ENCODE peak calls at places on chromosomes 3 and 15, in four cellular contexts. W, Z, L and D are unnamed samples.

GRCh38 chr3:2097641-2098191 is 950 bp upstream of the CNTN4 start:
- DNase-seq in Z (peak), L (no peak), W (peak), D (no peak)

GRCh38 chr3:136979684-136980083 is 21.9 kb downstream of the IL20RB start:
- DNase-seq in L (peak), W (no peak), Z (no peak), D (no peak)

GRCh38 chr3:138948371-138949001 is 1.5 kb downstream of the FOXL2NB start:
- DNase-seq in L (no peak), W (no peak), Z (peak), D (no peak)

GRCh38 chr3:42605550-42606173 is 5.2 kb downstream of the NKTR start:
- DNase-seq in Z (no peak), W (no peak), L (peak), D (no peak)

GRCh38 chr3:16319307-16319706 is 54.3 kb downstream of the OXNAD1 start:
- DNase-seq in W (no peak), Z (peak), L (no peak), D (peak)

GRCh38 chr3:58026598-58026997 is 18.4 kb downstream of the FLNB start:
- DNase-seq in Z (no peak), W (no peak), L (peak), D (no peak)

GRCh38 chr3:99648091-99648490 is 9.7 kb downstream of the COL8A1 start:
- DNase-seq in W (peak), Z (no peak), L (peak), D (no peak)

GRCh38 chr3:112333386-112334334 is 704 bp downstream of the CD200 start:
- DNase-seq in L (no peak), W (peak), Z (peak), D (no peak)

GRCh38 chr3:157163554-157163953 is 3.6 kb upstream of the CCNL1 start:
- DNase-seq in L (no peak), Z (no peak), W (no peak), D (no peak)

GRCh38 chr15:78633348-78633747 is 7.7 kb downstream of the CHRNB4 start:
- DNase-seq in Z (no peak), L (no peak), W (no peak), D (no peak)

GRCh38 chr3:52873433-52874159 is 23.8 kb downstream of the STIMATE start:
- DNase-seq in L (peak), W (no peak), Z (peak), D (no peak)

GRCh38 chr15:57607570-57608000 is 15.9 kb downstream of the MYZAP start:
- DNase-seq in L (peak), W (peak), Z (no peak), D (no peak)

GRCh38 chr3:124878561-124879394 is 8.4 kb downstream of the ITGB5 start:
- DNase-seq in L (peak), W (peak), Z (no peak), D (no peak)

GRCh38 chr3:12370758-12371157 is 81.9 kb downstream of the PPARG start:
- DNase-seq in L (peak), Z (peak), W (peak), D (no peak)

GRCh38 chr3:189806171-189806951 is 175.2 kb downstream of the TP63 start:
- DNase-seq in Z (peak), W (no peak), L (no peak), D (no peak)

GRCh38 chr3:42497009-42497731 is 5.3 kb upstream of the VIPR1 start:
- DNase-seq in Z (peak), L (no peak), W (peak), D (no peak)

GRCh38 chr3:136114421-136114820 is 81.7 kb downstream of the MSL2 start:
- DNase-seq in L (no peak), Z (no peak), W (no peak), D (no peak)

GRCh38 chr3:30475038-30475808 is 131.2 kb upstream of the TGFBR2 start:
- DNase-seq in W (no peak), L (no peak), Z (no peak), D (no peak)

GRCh38 chr3:79258479-79258878 is 509.3 kb downstream of the ROBO1 start:
- DNase-seq in Z (no peak), W (no peak), L (peak), D (no peak)

GRCh38 chr15:26623071-26623470 is 149.8 kb downstream of the GABRB3 start:
- DNase-seq in W (no peak), Z (no peak), L (no peak), D (no peak)

GRCh38 chr15:90036806-90037509 is 35.8 kb downstream of the ZNF710 start:
- DNase-seq in Z (no peak), L (no peak), W (no peak), D (no peak)

GRCh38 chr15:84789762-84790161 is 27.4 kb upstream of the ALPK3 start:
- DNase-seq in Z (no peak), L (no peak), W (no peak), D (no peak)

DNA sequence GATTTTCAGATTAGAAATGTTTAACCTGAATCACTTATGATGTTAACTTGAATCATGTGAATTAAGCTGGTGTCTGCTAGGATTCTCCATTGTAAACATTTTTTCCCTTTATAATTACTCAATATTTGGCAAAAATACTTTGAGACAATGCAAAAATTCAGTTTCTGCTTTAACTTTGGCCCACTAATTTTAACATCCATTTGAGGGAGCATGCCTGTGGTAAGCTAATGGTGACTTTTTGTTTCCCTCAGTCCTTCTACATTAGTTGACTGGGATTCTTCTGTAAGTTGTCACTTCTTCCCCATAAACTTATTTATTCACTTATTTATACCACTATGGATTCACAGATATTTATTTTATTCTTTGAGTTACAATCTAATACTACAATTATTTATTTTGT is 59.3 kb downstream of the PIK3R4 start:
- DNase-seq in Z (no peak), W (no peak), L (peak), D (no peak)
- TF ChIP-seq EZH2phosphoT487 in Z (no peak), W (no peak), L (no peak), D (no peak)

DNA sequence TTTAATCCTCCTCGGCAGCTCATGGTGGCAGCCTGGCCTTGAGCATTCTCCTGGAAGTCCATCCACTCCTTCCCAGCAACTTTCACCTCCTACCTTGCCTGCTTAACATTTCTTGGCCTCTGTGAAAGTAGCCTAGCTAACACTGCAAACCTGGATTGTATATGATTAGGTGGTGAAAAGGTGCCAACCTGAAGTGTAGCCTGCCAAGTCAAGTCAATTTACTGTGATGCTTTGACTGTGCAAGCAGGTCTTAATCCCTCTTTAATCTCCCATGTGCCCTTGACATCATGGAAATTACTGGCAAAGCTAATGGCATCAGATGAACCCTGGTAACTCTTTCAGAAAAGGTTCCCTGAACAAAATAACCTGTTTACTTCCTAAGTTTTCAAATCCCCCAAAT is 169.7 kb upstream of the NR2F2 start:
- DNase-seq in Z (no peak), W (no peak), L (no peak), D (no peak)
- TF ChIP-seq EZH2phosphoT487 in Z (no peak), W (no peak), L (no peak), D (no peak)

DNA sequence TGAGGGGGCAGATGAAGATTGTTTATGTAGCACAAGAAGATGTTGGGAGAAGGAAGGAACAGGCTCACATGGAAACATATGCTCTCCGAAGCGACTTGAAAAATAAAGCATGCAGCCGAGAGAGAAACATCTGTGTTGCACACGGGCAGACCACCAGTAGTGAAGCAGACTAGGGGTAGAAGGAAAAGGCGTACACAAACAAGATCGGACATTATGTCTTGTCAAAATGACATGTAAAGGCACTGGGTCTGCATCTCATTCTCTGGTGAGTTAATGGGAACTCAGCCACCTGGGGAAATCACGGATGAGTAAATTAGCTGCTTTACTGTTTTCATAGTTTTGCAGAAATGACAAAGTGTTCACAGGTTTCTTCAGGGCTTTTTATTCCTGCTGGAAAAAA is 356.4 kb downstream of the ZIC4 start:
- DNase-seq in L (peak), Z (no peak), W (no peak), D (no peak)
- TF ChIP-seq EZH2phosphoT487 in L (no peak), Z (no peak), W (no peak), D (no peak)

DNA sequence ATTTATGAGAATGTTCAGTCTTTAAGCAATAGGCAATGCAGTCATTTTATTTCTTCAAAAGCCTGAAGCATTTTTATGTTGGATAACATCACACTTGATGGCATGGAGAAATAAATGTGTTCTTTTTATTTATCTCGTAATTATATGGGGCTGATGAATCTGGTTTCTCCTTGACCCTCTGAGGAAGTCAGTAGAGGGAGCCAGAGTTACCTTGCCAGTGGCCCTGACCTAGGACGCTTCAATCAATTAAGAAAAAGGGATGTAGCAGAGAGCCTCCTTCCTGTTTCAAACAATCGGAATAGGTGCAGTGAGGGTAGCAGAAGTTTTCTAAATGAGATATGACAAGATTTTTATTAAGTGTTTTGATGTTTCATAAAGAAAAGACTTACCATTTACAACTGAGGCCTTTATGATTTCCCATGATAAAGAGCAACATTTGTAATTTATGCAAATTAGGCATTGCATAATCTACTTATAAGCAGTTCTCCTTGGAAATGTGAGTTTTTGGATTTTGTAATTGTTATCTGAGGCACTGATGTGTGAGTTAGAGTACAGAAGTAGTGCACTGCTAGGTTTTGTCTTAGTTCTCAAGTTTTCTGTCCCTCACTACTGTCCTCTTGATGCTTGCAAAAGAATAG is 129.1 kb downstream of the RAP2B start:
- DNase-seq in W (peak), L (peak), Z (peak), D (peak)
- TF ChIP-seq EZH2phosphoT487 in W (no peak), L (no peak), Z (no peak), D (no peak)

GRCh38 chr3:168094877-168095610 is 680 bp downstream of the GOLIM4 start:
- DNase-seq in Z (peak), W (peak), L (peak), D (peak)
- TF ChIP-seq EZH2phosphoT487 in Z (no peak), W (no peak), L (no peak), D (no peak)

DNA sequence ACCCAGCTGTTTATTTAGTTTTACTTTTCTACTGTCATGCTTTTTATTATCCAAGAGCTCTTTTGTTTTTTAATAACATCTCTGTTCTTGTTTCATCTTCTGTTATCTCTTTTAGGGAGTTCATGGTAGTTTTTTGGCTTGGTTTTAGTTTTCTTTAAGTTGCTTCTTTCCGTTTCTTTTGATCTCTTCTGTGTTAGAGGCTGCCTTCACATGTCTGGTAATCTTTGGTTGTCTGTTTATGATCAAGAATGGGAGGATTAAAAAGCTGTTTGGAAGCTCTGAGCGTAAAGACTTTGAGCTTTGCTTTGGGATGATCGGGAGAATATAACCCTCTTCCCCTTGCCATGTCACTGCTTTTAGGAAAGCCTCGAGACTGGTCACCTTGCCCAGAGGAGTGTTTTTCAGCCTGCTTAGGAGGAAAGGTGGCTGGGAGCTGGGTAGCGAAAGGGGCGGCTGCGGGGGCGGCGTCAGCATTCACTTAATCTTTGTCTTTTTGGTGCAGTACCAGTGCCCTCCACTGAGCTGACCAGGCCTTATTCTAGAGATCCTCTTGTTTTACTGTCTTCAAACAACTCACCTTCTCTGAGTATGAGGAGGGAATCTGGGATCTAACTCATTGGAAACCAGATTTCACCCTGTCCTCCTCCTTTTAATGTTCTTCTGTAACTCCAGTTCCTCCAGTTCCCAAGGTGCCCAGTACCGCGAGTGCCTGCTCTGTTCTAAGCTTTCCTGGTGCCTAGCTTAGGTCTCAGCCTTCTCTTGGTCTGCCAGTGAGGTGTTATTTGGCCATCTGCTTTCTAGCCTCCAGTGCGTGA is 15.5 kb downstream of the TATDN2 start:
- DNase-seq in Z (peak), W (peak), L (peak), D (peak)
- TF ChIP-seq EZH2phosphoT487 in Z (no peak), W (no peak), L (no peak), D (no peak)